ENCODE peak calls at places on chromosomes 16 and 17, in eight cellular contexts. One of them, this sample, is unnamed.
A peak's percentile ranks its signal among the peaks of the same experiment; 100 is the strongest.

GRCh38 chr16:15983898-15984297 is 34.5 kb downstream of the ABCC1 start:
- DNase-seq in right lobe of liver: no peak
- DNase-seq in stomach: no peak
- DNase-seq in fibroblast of the aortic adventitia: peak; percentile 49
- DNase-seq in tibial nerve: no peak
- DNase-seq in adrenal gland: no peak
- DNase-seq in GM23338: no peak
- DNase-seq in pancreas: no peak
- DNase-seq in this sample: no peak

GRCh38 chr17:353213-353837 is 718 bp upstream of the RPH3AL start:
- DNase-seq in fibroblast of the aortic adventitia: no peak
- DNase-seq in adrenal gland: no peak
- DNase-seq in GM23338: no peak
- DNase-seq in stomach: no peak
- DNase-seq in right lobe of liver: peak; percentile 42
- DNase-seq in tibial nerve: no peak
- DNase-seq in pancreas: peak; percentile 41
- DNase-seq in this sample: no peak

GRCh38 chr16:12228607-12229499 is 252.3 kb downstream of the SNX29 start:
- DNase-seq in GM23338: peak; percentile 87
- DNase-seq in tibial nerve: no peak
- DNase-seq in fibroblast of the aortic adventitia: peak; percentile 72
- DNase-seq in right lobe of liver: peak; percentile 56
- DNase-seq in stomach: no peak
- DNase-seq in adrenal gland: peak; percentile 74
- DNase-seq in pancreas: no peak
- DNase-seq in this sample: peak; percentile 52

GRCh38 chr16:19389246-19389645 is 28.4 kb upstream of the TMC5 start:
- DNase-seq in pancreas: peak; percentile 58
- DNase-seq in tibial nerve: no peak
- DNase-seq in adrenal gland: peak; percentile 66
- DNase-seq in right lobe of liver: peak; percentile 75
- DNase-seq in stomach: peak; percentile 83
- DNase-seq in GM23338: peak; percentile 89
- DNase-seq in fibroblast of the aortic adventitia: peak; percentile 14
- DNase-seq in this sample: peak; percentile 66

GRCh38 chr17:304461-304860 is 48.1 kb downstream of the RPH3AL start:
- DNase-seq in GM23338: peak; percentile 56
- DNase-seq in right lobe of liver: peak; percentile 21
- DNase-seq in fibroblast of the aortic adventitia: no peak
- DNase-seq in stomach: no peak
- DNase-seq in pancreas: peak; percentile 15
- DNase-seq in tibial nerve: no peak
- DNase-seq in adrenal gland: peak; percentile 74
- DNase-seq in this sample: no peak

GRCh38 chr16:4676826-4677225 is 16.5 kb upstream of the NUDT16L1 start:
- DNase-seq in adrenal gland: peak; percentile 95
- DNase-seq in right lobe of liver: no peak
- DNase-seq in pancreas: no peak
- DNase-seq in fibroblast of the aortic adventitia: no peak
- DNase-seq in stomach: no peak
- DNase-seq in GM23338: no peak
- DNase-seq in tibial nerve: no peak
- DNase-seq in this sample: no peak

GRCh38 chr16:55824473-55824872 is 8.4 kb downstream of the CES1 start:
- DNase-seq in right lobe of liver: no peak
- DNase-seq in pancreas: no peak
- DNase-seq in fibroblast of the aortic adventitia: no peak
- DNase-seq in stomach: no peak
- DNase-seq in tibial nerve: no peak
- DNase-seq in adrenal gland: peak; percentile 13
- DNase-seq in GM23338: no peak
- DNase-seq in this sample: no peak

GRCh38 chr17:77035526-77035925 is 105.2 kb upstream of the SEC14L1 start:
- DNase-seq in adrenal gland: no peak
- DNase-seq in tibial nerve: no peak
- DNase-seq in stomach: no peak
- DNase-seq in pancreas: no peak
- DNase-seq in right lobe of liver: no peak
- DNase-seq in GM23338: no peak
- DNase-seq in fibroblast of the aortic adventitia: no peak
- DNase-seq in this sample: no peak

GRCh38 chr16:28844226-28844885 is 1.8 kb downstream of the TUFM start:
- DNase-seq in GM23338: no peak
- DNase-seq in adrenal gland: no peak
- DNase-seq in tibial nerve: no peak
- DNase-seq in stomach: no peak
- DNase-seq in pancreas: no peak
- DNase-seq in right lobe of liver: no peak
- DNase-seq in fibroblast of the aortic adventitia: no peak
- DNase-seq in this sample: no peak

GRCh38 chr17:29215717-29216116 is 30.9 kb upstream of the CRYBA1 start:
- DNase-seq in stomach: no peak
- DNase-seq in right lobe of liver: no peak
- DNase-seq in tibial nerve: no peak
- DNase-seq in adrenal gland: peak; percentile 56
- DNase-seq in pancreas: no peak
- DNase-seq in GM23338: no peak
- DNase-seq in fibroblast of the aortic adventitia: peak; percentile 58
- DNase-seq in this sample: peak; percentile 69

GRCh38 chr16:70396209-70396904 is 42.5 kb downstream of the ST3GAL2 start:
- DNase-seq in pancreas: no peak
- DNase-seq in stomach: no peak
- DNase-seq in adrenal gland: peak; percentile 88
- DNase-seq in tibial nerve: no peak
- DNase-seq in fibroblast of the aortic adventitia: peak; percentile 14
- DNase-seq in right lobe of liver: no peak
- DNase-seq in GM23338: no peak
- DNase-seq in this sample: peak; percentile 52

GRCh38 chr16:81571175-81571574 is 126.6 kb downstream of the CMIP start:
- DNase-seq in fibroblast of the aortic adventitia: no peak
- DNase-seq in tibial nerve: no peak
- DNase-seq in adrenal gland: no peak
- DNase-seq in right lobe of liver: no peak
- DNase-seq in pancreas: no peak
- DNase-seq in stomach: no peak
- DNase-seq in GM23338: no peak
- DNase-seq in this sample: no peak

GRCh38 chr17:80968602-80969029 is 23.0 kb upstream of the CHMP6 start:
- DNase-seq in right lobe of liver: peak; percentile 48
- DNase-seq in GM23338: no peak
- DNase-seq in pancreas: peak; percentile 73
- DNase-seq in stomach: no peak
- DNase-seq in adrenal gland: peak; percentile 67
- DNase-seq in fibroblast of the aortic adventitia: peak; percentile 51
- DNase-seq in tibial nerve: no peak
- DNase-seq in this sample: no peak

GRCh38 chr16:88479795-88480760 is 27.0 kb downstream of the ZFPM1 start:
- DNase-seq in GM23338: no peak
- DNase-seq in stomach: peak; percentile 66
- DNase-seq in adrenal gland: peak; percentile 72
- DNase-seq in tibial nerve: no peak
- DNase-seq in fibroblast of the aortic adventitia: no peak
- DNase-seq in right lobe of liver: no peak
- DNase-seq in pancreas: peak; percentile 86
- DNase-seq in this sample: no peak

GRCh38 chr16:8569650-8570338 is 20.5 kb downstream of the TMEM114 start:
- DNase-seq in adrenal gland: no peak
- DNase-seq in GM23338: peak; percentile 54
- DNase-seq in stomach: no peak
- DNase-seq in pancreas: no peak
- DNase-seq in fibroblast of the aortic adventitia: no peak
- DNase-seq in tibial nerve: no peak
- DNase-seq in right lobe of liver: no peak
- DNase-seq in this sample: no peak

GRCh38 chr16:67101301-67101675 is 8.5 kb upstream of the PHAF1 start:
- DNase-seq in GM23338: no peak
- DNase-seq in fibroblast of the aortic adventitia: no peak
- DNase-seq in right lobe of liver: no peak
- DNase-seq in pancreas: no peak
- DNase-seq in tibial nerve: no peak
- DNase-seq in stomach: no peak
- DNase-seq in adrenal gland: no peak
- DNase-seq in this sample: no peak

GRCh38 chr17:41771389-41772206 is 14.9 kb downstream of the JUP start:
- DNase-seq in right lobe of liver: no peak
- DNase-seq in tibial nerve: no peak
- DNase-seq in stomach: no peak
- DNase-seq in fibroblast of the aortic adventitia: no peak
- DNase-seq in adrenal gland: no peak
- DNase-seq in pancreas: no peak
- DNase-seq in GM23338: no peak
- DNase-seq in this sample: no peak

GRCh38 chr16:30108059-30108855 is 5.1 kb downstream of the GDPD3 start:
- DNase-seq in GM23338: no peak
- DNase-seq in stomach: no peak
- DNase-seq in pancreas: no peak
- DNase-seq in adrenal gland: no peak
- DNase-seq in tibial nerve: no peak
- DNase-seq in right lobe of liver: no peak
- DNase-seq in fibroblast of the aortic adventitia: no peak
- DNase-seq in this sample: no peak

GRCh38 chr17:70677783-70678647 is 508.7 kb downstream of the KCNJ2 start:
- DNase-seq in adrenal gland: no peak
- DNase-seq in GM23338: peak; percentile 42
- DNase-seq in right lobe of liver: no peak
- DNase-seq in fibroblast of the aortic adventitia: no peak
- DNase-seq in tibial nerve: no peak
- DNase-seq in stomach: no peak
- DNase-seq in pancreas: no peak
- DNase-seq in this sample: no peak

GRCh38 chr17:2416010-2416734 is 15.3 kb upstream of the MNT start:
- DNase-seq in right lobe of liver: peak; percentile 84
- DNase-seq in GM23338: peak; percentile 92
- DNase-seq in stomach: peak; percentile 95
- DNase-seq in pancreas: peak; percentile 91
- DNase-seq in adrenal gland: peak; percentile 97
- DNase-seq in fibroblast of the aortic adventitia: peak; percentile 92
- DNase-seq in tibial nerve: peak; percentile 96
- DNase-seq in this sample: peak; percentile 83

GRCh38 chr16:72963921-72964320 is 84.0 kb downstream of the ZFHX3 start:
- DNase-seq in fibroblast of the aortic adventitia: no peak
- DNase-seq in GM23338: no peak
- DNase-seq in right lobe of liver: no peak
- DNase-seq in pancreas: no peak
- DNase-seq in adrenal gland: no peak
- DNase-seq in stomach: no peak
- DNase-seq in tibial nerve: no peak
- DNase-seq in this sample: no peak

GRCh38 chr17:46121165-46121764 is 72.0 kb downstream of the KANSL1 start:
- DNase-seq in GM23338: no peak
- DNase-seq in pancreas: no peak
- DNase-seq in fibroblast of the aortic adventitia: no peak
- DNase-seq in adrenal gland: no peak
- DNase-seq in stomach: no peak
- DNase-seq in right lobe of liver: no peak
- DNase-seq in tibial nerve: no peak
- DNase-seq in this sample: no peak

GRCh38 chr16:6165330-6165984 is 1067.9 kb upstream of the EEF2KMT start:
- DNase-seq in right lobe of liver: no peak
- DNase-seq in pancreas: no peak
- DNase-seq in tibial nerve: no peak
- DNase-seq in GM23338: peak; percentile 35
- DNase-seq in adrenal gland: no peak
- DNase-seq in stomach: no peak
- DNase-seq in fibroblast of the aortic adventitia: no peak
- DNase-seq in this sample: peak; percentile 1

GRCh38 chr16:31714899-31715504 is 158.6 kb upstream of the ZNF267 start:
- DNase-seq in fibroblast of the aortic adventitia: no peak
- DNase-seq in adrenal gland: no peak
- DNase-seq in pancreas: no peak
- DNase-seq in stomach: no peak
- DNase-seq in right lobe of liver: no peak
- DNase-seq in GM23338: no peak
- DNase-seq in tibial nerve: no peak
- DNase-seq in this sample: peak; percentile 16
- TF ChIP-seq CTCF in fibroblast of the aortic adventitia: no peak
- TF ChIP-seq CTCF in adrenal gland: no peak
- TF ChIP-seq CTCF in pancreas: no peak
- TF ChIP-seq CTCF in stomach: no peak
- TF ChIP-seq CTCF in right lobe of liver: no peak
- TF ChIP-seq CTCF in GM23338: no peak
- TF ChIP-seq CTCF in tibial nerve: no peak
- TF ChIP-seq CTCF in this sample: no peak

GRCh38 chr17:78862073-78863023 is 21.7 kb upstream of the USP36 start:
- DNase-seq in tibial nerve: peak; percentile 79
- DNase-seq in fibroblast of the aortic adventitia: peak; percentile 97
- DNase-seq in GM23338: no peak
- DNase-seq in right lobe of liver: no peak
- DNase-seq in adrenal gland: peak; percentile 92
- DNase-seq in stomach: peak; percentile 76
- DNase-seq in pancreas: peak; percentile 87
- DNase-seq in this sample: peak; percentile 83
- H3K4me3 ChIP-seq in tibial nerve: no peak overlapping the region
- H3K4me3 ChIP-seq in fibroblast of the aortic adventitia: peak overlapping the region; percentile 40
- H3K4me3 ChIP-seq in GM23338: no peak overlapping the region
- H3K4me3 ChIP-seq in right lobe of liver: no peak overlapping the region
- H3K4me3 ChIP-seq in adrenal gland: no peak overlapping the region
- H3K4me3 ChIP-seq in stomach: no peak overlapping the region
- H3K4me3 ChIP-seq in pancreas: no peak overlapping the region
- H3K4me3 ChIP-seq in this sample: no peak overlapping the region

GRCh38 chr17:75077490-75078096 is 10.2 kb upstream of the SLC16A5 start:
- DNase-seq in fibroblast of the aortic adventitia: no peak
- DNase-seq in adrenal gland: peak; percentile 83
- DNase-seq in tibial nerve: no peak
- DNase-seq in pancreas: peak; percentile 70
- DNase-seq in right lobe of liver: peak; percentile 87
- DNase-seq in stomach: peak; percentile 83
- DNase-seq in GM23338: peak; percentile 66
- DNase-seq in this sample: peak; percentile 28
- TF ChIP-seq CTCF in fibroblast of the aortic adventitia: no peak
- TF ChIP-seq CTCF in adrenal gland: no peak
- TF ChIP-seq CTCF in tibial nerve: no peak
- TF ChIP-seq CTCF in pancreas: no peak
- TF ChIP-seq CTCF in right lobe of liver: peak; percentile 18
- TF ChIP-seq CTCF in stomach: no peak
- TF ChIP-seq CTCF in GM23338: peak; percentile 25
- TF ChIP-seq CTCF in this sample: peak; percentile 2

GRCh38 chr17:73431401-73432205 is 119.8 kb upstream of the CDC42EP4 start:
- DNase-seq in pancreas: no peak
- DNase-seq in fibroblast of the aortic adventitia: no peak
- DNase-seq in GM23338: no peak
- DNase-seq in tibial nerve: no peak
- DNase-seq in right lobe of liver: no peak
- DNase-seq in stomach: no peak
- DNase-seq in adrenal gland: no peak
- DNase-seq in this sample: no peak

GRCh38 chr17:73430165-73430680 is 118.4 kb upstream of the CDC42EP4 start:
- DNase-seq in GM23338: no peak
- DNase-seq in tibial nerve: no peak
- DNase-seq in adrenal gland: no peak
- DNase-seq in pancreas: no peak
- DNase-seq in fibroblast of the aortic adventitia: no peak
- DNase-seq in stomach: no peak
- DNase-seq in right lobe of liver: no peak
- DNase-seq in this sample: no peak

GRCh38 chr17:73427198-73427597 is 115.4 kb upstream of the CDC42EP4 start:
- DNase-seq in fibroblast of the aortic adventitia: no peak
- DNase-seq in tibial nerve: no peak
- DNase-seq in stomach: no peak
- DNase-seq in right lobe of liver: no peak
- DNase-seq in adrenal gland: no peak
- DNase-seq in GM23338: no peak
- DNase-seq in pancreas: no peak
- DNase-seq in this sample: no peak

GRCh38 chr17:73430848-73431247 is 119.0 kb upstream of the CDC42EP4 start:
- DNase-seq in GM23338: no peak
- DNase-seq in stomach: no peak
- DNase-seq in adrenal gland: no peak
- DNase-seq in pancreas: no peak
- DNase-seq in right lobe of liver: no peak
- DNase-seq in tibial nerve: no peak
- DNase-seq in fibroblast of the aortic adventitia: peak; percentile 2
- DNase-seq in this sample: no peak

GRCh38 chr17:73429440-73430164 is 117.8 kb upstream of the CDC42EP4 start:
- DNase-seq in right lobe of liver: peak; percentile 89
- DNase-seq in adrenal gland: peak; percentile 93
- DNase-seq in tibial nerve: peak; percentile 62
- DNase-seq in GM23338: peak; percentile 92
- DNase-seq in fibroblast of the aortic adventitia: peak; percentile 71
- DNase-seq in stomach: peak; percentile 86
- DNase-seq in pancreas: peak; percentile 88
- DNase-seq in this sample: peak; percentile 76
- H3K4me3 ChIP-seq in right lobe of liver: no peak overlapping the region
- H3K4me3 ChIP-seq in adrenal gland: no peak overlapping the region
- H3K4me3 ChIP-seq in tibial nerve: no peak overlapping the region
- H3K4me3 ChIP-seq in GM23338: no peak overlapping the region
- H3K4me3 ChIP-seq in fibroblast of the aortic adventitia: no peak overlapping the region
- H3K4me3 ChIP-seq in stomach: no peak overlapping the region
- H3K4me3 ChIP-seq in pancreas: no peak overlapping the region
- H3K4me3 ChIP-seq in this sample: no peak overlapping the region